ENCODE peak calls at places on chromosomes 7 and 10, in ten cellular contexts. J is CD14-positive monocyte, E is endodermal cell, I is lower lobe of right lung, X is GM06990, G is fibroblast of pulmonary artery, B is astrocyte of the spinal cord, U is mucosa of descending colon, M is PC-3, H is RWPE1. N is an unnamed sample.

GRCh38 chr7:36064676-36065075 is 88.4 kb upstream of the EEPD1 start:
- DNase-seq in J (no peak), E (no peak), I (no peak), X (no peak), G (no peak), B (no peak), U (no peak), M (no peak), H (no peak), N (no peak)

GRCh38 chr7:50351267-50351666 is 46.8 kb downstream of the IKZF1 start:
- DNase-seq in J (no peak), E (no peak), I (no peak), X (no peak), G (no peak), B (no peak), U (no peak), M (no peak), H (no peak), N (no peak)

GRCh38 chr10:12512292-12513002 is 163.1 kb downstream of the CAMK1D start:
- DNase-seq in J (no peak), E (no peak), I (no peak), X (no peak), G (no peak), B (no peak), U (no peak), M (no peak), H (no peak), N (no peak)

GRCh38 chr10:25912796-25913195 is 21.2 kb upstream of the MYO3A start:
- DNase-seq in J (no peak), E (no peak), I (no peak), X (no peak), G (no peak), B (no peak), U (no peak), M (no peak), H (no peak), N (no peak)

GRCh38 chr10:95569368-95569767 is 8.2 kb upstream of the SORBS1 start:
- DNase-seq in J (no peak), E (no peak), I (no peak), X (no peak), G (peak; percentile 42), B (no peak), U (no peak), M (no peak), H (no peak), N (peak; percentile 11)

GRCh38 chr10:44281089-44281613 is 103.7 kb downstream of the CXCL12 start:
- DNase-seq in J (no peak), E (no peak), I (no peak), X (no peak), G (no peak), B (no peak), U (no peak), M (no peak), H (no peak), N (no peak)

GRCh38 chr10:4740471-4740870 is 85.5 kb upstream of the AKR1E2 start:
- DNase-seq in J (no peak), E (no peak), I (no peak), X (no peak), G (no peak), B (peak; percentile 37), U (no peak), M (no peak), H (no peak), N (no peak)

GRCh38 chr7:116025098-116025809 is 5.3 kb downstream of the TFEC start:
- DNase-seq in J (peak; percentile 60), E (no peak), I (no peak), X (no peak), G (peak; percentile 59), B (peak; percentile 8), U (no peak), M (no peak), H (no peak), N (no peak)

GRCh38 chr10:102423372-102423968 is 2.8 kb downstream of the FBXL15 start:
- DNase-seq in J (no peak), E (no peak), I (no peak), X (no peak), G (no peak), B (no peak), U (no peak), M (no peak), H (no peak), N (no peak)

GRCh38 chr10:102421645-102422585 is 1.3 kb downstream of the FBXL15 start:
- DNase-seq in J (no peak), E (peak; percentile 82), I (peak; percentile 76), X (no peak), G (no peak), B (no peak), U (peak; percentile 53), M (peak; percentile 34), H (no peak), N (peak; percentile 63)

GRCh38 chr10:102420810-102421644 is at the start of gene FBXL15:
- DNase-seq in J (peak; percentile 97), E (peak; percentile 99), I (peak; percentile 98), X (peak; percentile 96), G (peak; percentile 97), B (peak; percentile 97), U (peak; percentile 98), M (peak; percentile 94), H (peak; percentile 98), N (peak; percentile 98)

GRCh38 chr10:102424145-102424544 is 3.5 kb downstream of the FBXL15 start:
- DNase-seq in J (no peak), E (no peak), I (no peak), X (no peak), G (no peak), B (no peak), U (no peak), M (no peak), H (no peak), N (no peak)

GRCh38 chr10:102422586-102423129 is 2.0 kb downstream of the FBXL15 start:
- DNase-seq in J (peak; percentile 81), E (peak; percentile 93), I (peak; percentile 92), X (peak; percentile 84), G (peak; percentile 76), B (peak; percentile 64), U (peak; percentile 90), M (peak; percentile 80), H (peak; percentile 77), N (peak; percentile 75)
- TF ChIP-seq CTCF in J (peak; percentile 86), E (peak; percentile 88), I (peak; percentile 89), X (peak; percentile 41), G (peak; percentile 76), B (peak; percentile 83), U (peak; percentile 82), M (peak; percentile 77), H (peak; percentile 93), N (peak; percentile 90)

GRCh38 chr10:22990443-22990842 is 62.6 kb downstream of the ARMC3 start:
- DNase-seq in J (no peak), E (no peak), I (no peak), X (no peak), G (no peak), B (no peak), U (no peak), M (no peak), H (no peak), N (no peak)

GRCh38 chr10:22992075-22992474 is 64.2 kb downstream of the ARMC3 start:
- DNase-seq in J (no peak), E (no peak), I (no peak), X (peak; percentile 41), G (no peak), B (no peak), U (no peak), M (no peak), H (no peak), N (no peak)

GRCh38 chr10:22984066-22984465 is 56.2 kb downstream of the ARMC3 start:
- DNase-seq in J (no peak), E (no peak), I (no peak), X (no peak), G (peak; percentile 51), B (no peak), U (no peak), M (no peak), H (no peak), N (peak; percentile 30)

GRCh38 chr10:22988581-22989360 is 60.9 kb downstream of the ARMC3 start:
- DNase-seq in J (peak; percentile 48), E (peak; percentile 72), I (no peak), X (peak; percentile 20), G (peak; percentile 77), B (peak; percentile 75), U (peak; percentile 83), M (peak; percentile 73), H (peak; percentile 41), N (peak; percentile 81)

GRCh38 chr10:22986771-22987542 is 59.1 kb downstream of the ARMC3 start:
- DNase-seq in J (no peak), E (no peak), I (no peak), X (peak; percentile 16), G (peak; percentile 71), B (peak; percentile 66), U (no peak), M (peak; percentile 62), H (peak; percentile 9), N (peak; percentile 30)
- TF ChIP-seq CTCF in J (peak; percentile 21), E (peak; percentile 62), I (peak; percentile 34), X (peak; percentile 34), G (peak; percentile 40), B (peak; percentile 27), U (no peak), M (peak; percentile 60), H (peak; percentile 60), N (peak; percentile 60)

DNA sequence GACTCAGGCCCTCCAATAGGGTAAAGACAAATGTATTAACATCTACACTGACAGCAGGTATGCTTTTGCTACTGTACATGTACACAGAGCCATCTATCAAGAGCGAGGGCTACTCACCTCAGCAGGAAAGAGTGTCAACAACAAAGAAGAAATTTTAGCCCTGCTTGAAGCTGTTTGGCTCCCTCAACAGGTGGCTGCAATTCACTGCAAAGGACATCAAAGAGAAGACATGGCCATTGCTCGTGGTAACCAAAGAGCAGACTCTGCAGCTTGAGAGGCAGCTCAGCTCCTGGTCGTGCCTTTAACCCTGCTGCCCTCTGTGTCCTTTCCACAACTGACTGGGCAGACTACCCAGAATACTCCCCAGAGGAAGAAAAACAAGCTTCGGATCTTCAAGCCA is 5.1 kb downstream of the AKR1B15 start:
- DNase-seq in J (no peak), E (peak; percentile 68), I (no peak), X (no peak), G (peak; percentile 7), B (no peak), U (no peak), M (peak; percentile 34), H (no peak), N (peak; percentile 45)
- TF ChIP-seq CTCF in J (no peak), E (peak; percentile 72), I (no peak), X (peak; percentile 72), G (peak; percentile 19), B (peak; percentile 36), U (no peak), M (peak; percentile 43), H (no peak), N (no peak)

GRCh38 chr10:124248056-124248455 is 154.7 kb upstream of the CHST15 start:
- DNase-seq in J (no peak), E (no peak), I (peak; percentile 36), X (no peak), G (no peak), B (no peak), U (no peak), M (no peak), H (no peak), N (no peak)

GRCh38 chr10:124245191-124245590 is 151.8 kb upstream of the CHST15 start:
- DNase-seq in J (no peak), E (no peak), I (peak; percentile 26), X (no peak), G (no peak), B (no peak), U (no peak), M (no peak), H (no peak), N (no peak)

GRCh38 chr10:124243702-124244121 is 150.3 kb upstream of the CHST15 start:
- DNase-seq in J (peak; percentile 30), E (no peak), I (peak; percentile 24), X (no peak), G (no peak), B (no peak), U (no peak), M (no peak), H (no peak), N (no peak)

GRCh38 chr10:124244256-124244877 is 151.0 kb upstream of the CHST15 start:
- DNase-seq in J (no peak), E (no peak), I (peak; percentile 31), X (no peak), G (no peak), B (no peak), U (no peak), M (no peak), H (no peak), N (no peak)

DNA sequence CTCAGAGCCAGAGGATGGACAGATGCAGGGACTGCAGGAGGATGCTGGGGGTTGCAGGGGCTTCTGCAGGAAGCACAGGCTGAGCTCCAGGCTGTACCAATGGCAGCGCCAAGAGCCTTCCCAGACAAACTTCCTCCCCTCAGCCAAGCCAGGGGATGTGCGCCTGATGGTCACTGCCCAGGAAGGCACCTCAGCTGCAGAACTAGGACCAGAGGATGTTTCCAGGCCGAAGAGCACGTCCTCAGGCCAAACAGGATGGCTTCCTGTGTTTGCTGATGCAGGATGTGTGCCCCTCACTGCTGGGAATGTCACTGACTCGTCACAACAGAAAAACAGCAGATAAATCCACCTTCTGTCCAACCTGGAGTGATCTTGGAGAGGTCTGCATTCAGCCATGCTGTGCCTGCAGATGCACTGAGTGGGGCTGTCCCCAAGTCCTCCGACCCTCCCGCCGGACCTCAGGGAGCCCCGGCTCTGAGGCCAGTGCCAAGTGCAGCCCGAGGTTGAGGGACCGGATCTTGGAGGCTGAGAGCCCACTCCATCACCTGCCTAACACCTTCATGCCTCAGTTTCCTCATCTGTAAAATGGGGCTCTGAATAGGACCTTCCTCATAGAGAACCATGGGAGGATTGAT is 152.5 kb upstream of the CHST15 start:
- DNase-seq in J (peak; percentile 22), E (no peak), I (peak; percentile 39), X (no peak), G (no peak), B (no peak), U (no peak), M (no peak), H (no peak), N (no peak)
- TF ChIP-seq CTCF in J (no peak), E (no peak), I (no peak), X (no peak), G (no peak), B (no peak), U (no peak), M (no peak), H (no peak), N (no peak)

N was measured in MCF 10A.